ENCODE peak calls at places on chromosomes 13 and 19, in five cellular contexts. C is neural crest cell, D is natural killer cell, E is breast epithelium, J is endodermal cell. X is an unnamed sample.
A peak's percentile ranks its signal among the peaks of the same experiment; 100 is the strongest.

GRCh38 chr13:25881946-25882574 is 169.8 kb downstream of the SHISA2 start:
- DNase-seq in C (peak; percentile 6), D (no peak), J (peak; percentile 74), E (no peak), X (no peak)

GRCh38 chr13:84126671-84127171 is 244.4 kb upstream of the SLITRK1 start:
- DNase-seq in D (peak; percentile 30), J (no peak), C (no peak), E (no peak), X (no peak)

GRCh38 chr13:40221460-40222201 is 444.8 kb downstream of the FOXO1 start:
- DNase-seq in E (no peak), D (peak; percentile 24), J (no peak), C (no peak), X (no peak)

GRCh38 chr19:12840091-12841079 is 2.1 kb downstream of the MAST1 start:
- DNase-seq in J (peak; percentile 100), C (peak; percentile 66), E (no peak), D (no peak), X (no peak)

GRCh38 chr19:14479309-14479984 is 4.3 kb upstream of the PTGER1 start:
- DNase-seq in E (no peak), J (no peak), D (no peak), C (no peak), X (no peak)

GRCh38 chr13:81791636-81792035 is 1450.7 kb upstream of the SPRY2 start:
- DNase-seq in D (no peak), C (no peak), J (no peak), E (no peak), X (no peak)

GRCh38 chr13:34941436-34941834 is 635 bp upstream of the NBEA start:
- DNase-seq in E (no peak), J (no peak), C (no peak), D (no peak), X (no peak)

GRCh38 chr19:34224996-34225658 is 29.2 kb upstream of the GARRE1 start:
- DNase-seq in J (peak; percentile 60), C (no peak), D (no peak), E (no peak), X (no peak)

GRCh38 chr13:110555601-110556223 is 5.8 kb downstream of the RAB20 start:
- DNase-seq in D (no peak), E (no peak), C (no peak), J (no peak), X (no peak)

GRCh38 chr19:47469719-47470118 is 2.0 kb downstream of the SLC8A2 start:
- DNase-seq in E (no peak), J (no peak), C (no peak), D (no peak), X (no peak)

GRCh38 chr13:105948143-105948542 is 587.3 kb downstream of the EFNB2 start:
- DNase-seq in J (no peak), D (no peak), C (no peak), E (no peak), X (no peak)

GRCh38 chr13:27790523-27790922 is 1.8 kb upstream of the GSX1 start:
- DNase-seq in E (no peak), C (no peak), J (no peak), D (no peak), X (no peak)

GRCh38 chr19:51552996-51553725 is 17.9 kb upstream of the ZNF175 start:
- DNase-seq in C (peak; percentile 89), D (no peak), E (peak; percentile 63), J (peak; percentile 96), X (peak; percentile 56)

GRCh38 chr13:40682449-40683240 is 16.2 kb upstream of the FOXO1 start:
- DNase-seq in J (peak; percentile 52), C (no peak), D (no peak), E (no peak), X (no peak)

GRCh38 chr19:38666662-38667448 is 19.4 kb downstream of the ACTN4 start:
- DNase-seq in J (no peak), D (peak; percentile 47), C (no peak), E (peak; percentile 65), X (no peak)

GRCh38 chr13:22726721-22727120 is 454.1 kb upstream of the SGCG start:
- DNase-seq in D (no peak), J (no peak), C (no peak), E (no peak), X (no peak)

GRCh38 chr13:66556306-66556705 is 673.8 kb downstream of the PCDH9 start:
- DNase-seq in D (no peak), C (no peak), E (no peak), J (no peak), X (no peak)

GRCh38 chr19:33125929-33126388 is 6.0 kb upstream of the WDR88 start:
- DNase-seq in J (peak; percentile 79), C (peak; percentile 41), D (peak; percentile 30), E (no peak), X (peak; percentile 21)

GRCh38 chr19:17796013-17796837 is 1.3 kb downstream of the B3GNT3 start:
- DNase-seq in E (no peak), J (no peak), D (no peak), C (no peak), X (no peak)

GRCh38 chr19:12952488-12953455 is 4.3 kb downstream of the GADD45GIP1 start:
- DNase-seq in J (peak; percentile 64), D (no peak), C (no peak), E (no peak), X (no peak)

GRCh38 chr13:82672248-82672647 is 1210.0 kb downstream of the SLITRK1 start:
- DNase-seq in C (no peak), J (no peak), D (no peak), E (no peak), X (no peak)

GRCh38 chr13:112325941-112326645 is 50.1 kb upstream of the SPACA7 start:
- DNase-seq in J (peak; percentile 36), E (no peak), C (no peak), D (no peak), X (no peak)

GRCh38 chr19:48926909-48927308 is 6.6 kb upstream of the DHDH start:
- DNase-seq in J (no peak), C (no peak), E (no peak), D (no peak), X (no peak)

GRCh38 chr13:58687130-58687529 is 1055.6 kb downstream of the PCDH17 start:
- DNase-seq in C (no peak), J (no peak), D (no peak), E (no peak), X (no peak)

GRCh38 chr19:11142528-11143171 is 12.9 kb downstream of the SPC24 start:
- DNase-seq in J (peak; percentile 94), C (no peak), D (no peak), E (peak; percentile 81), X (no peak)

GRCh38 chr19:16285769-16286564 is 38.7 kb upstream of the KLF2 start:
- DNase-seq in D (no peak), J (no peak), E (no peak), C (no peak), X (no peak)

GRCh38 chr13:42049454-42049780 is 969 bp downstream of the DGKH start:
- DNase-seq in E (no peak), D (no peak), C (no peak), J (no peak), X (no peak)

GRCh38 chr19:28556371-28556770 is 656.6 kb downstream of the UQCRFS1 start:
- DNase-seq in D (no peak), E (no peak), C (no peak), J (peak; percentile 13), X (no peak)

GRCh38 chr19:35123573-35123972 is 8.0 kb downstream of the FXYD3 start:
- DNase-seq in E (no peak), C (no peak), D (no peak), J (no peak), X (no peak)

DNA sequence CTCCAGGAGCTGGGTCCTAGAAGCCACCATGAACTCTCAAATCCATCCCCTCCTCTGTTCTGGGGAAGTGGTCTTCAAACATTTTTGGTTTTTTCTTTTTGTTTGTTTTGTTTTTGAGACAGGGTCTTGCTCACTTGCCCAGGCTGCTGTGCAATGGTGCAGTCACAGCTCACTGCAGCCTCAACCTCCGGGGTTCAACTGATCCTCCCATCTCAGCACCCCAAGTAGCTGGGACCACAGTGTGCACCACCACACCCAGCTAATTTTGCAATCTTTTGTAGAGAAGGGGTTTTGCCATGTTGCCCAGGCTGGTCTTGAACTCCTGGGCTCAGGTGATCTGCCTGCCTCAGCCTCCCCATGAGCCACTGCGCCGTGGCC is 7.0 kb downstream of the BLVRB start:
- DNase-seq in C (no peak), J (no peak), E (no peak), D (no peak), X (no peak)
- TF ChIP-seq CTCF in C (no peak), J (no peak), E (no peak), D (no peak), X (no peak)

DNA sequence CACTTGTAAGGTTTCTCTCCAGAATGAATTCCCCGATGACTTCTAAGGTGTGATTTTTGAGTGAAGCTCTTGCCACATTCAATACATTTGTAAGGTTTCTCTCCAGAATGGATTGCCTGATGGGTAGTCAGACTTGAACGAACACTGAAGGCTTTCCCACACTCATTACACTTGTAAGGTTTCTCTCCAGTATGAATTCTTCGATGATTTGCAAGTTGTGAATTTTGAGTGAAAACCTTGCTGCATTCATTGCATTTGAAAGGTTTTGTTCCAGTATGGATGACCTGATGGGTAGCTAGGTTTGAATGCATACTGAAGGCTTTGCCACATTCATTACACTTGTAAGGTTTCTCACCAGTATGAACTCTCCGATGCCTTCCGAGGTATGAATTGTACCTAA is 24.3 kb downstream of the ERVV-2 start:
- DNase-seq in D (no peak), C (no peak), E (no peak), J (no peak), X (no peak)
- TF ChIP-seq CTCF in D (no peak), C (no peak), E (no peak), J (no peak), X (no peak)

GRCh38 chr19:2110822-2111221 is 14.1 kb downstream of the IZUMO4 start:
- DNase-seq in J (peak; percentile 77), D (no peak), E (no peak), C (no peak), X (no peak)
- TF ChIP-seq CTCF in J (peak; percentile 61), D (no peak), E (no peak), C (no peak), X (no peak)

GRCh38 chr19:5547881-5548280 is 19.9 kb downstream of the TINCR start:
- DNase-seq in C (no peak), E (no peak), J (peak; percentile 83), D (no peak), X (no peak)
- TF ChIP-seq CTCF in C (peak; percentile 72), E (no peak), J (peak; percentile 88), D (no peak), X (no peak)

X was measured in activated B cell treated with CpG ODN at 0.5 μM for 24 hours.